ENCODE peak calls at places on chromosomes 11 and 22, in four cellular contexts. D is 8988T; H is CD4-positive, CD25-positive, alpha-beta regulatory T cell; Z is activated CD4-positive, alpha-beta T cell treated with anti-CD3 and anti-CD28 coated beads, Interleukin-2, amount 50 U/mL, for 24 hours. F is an unnamed sample.

GRCh38 chr11:95517453-95517852 is 272.1 kb downstream of the FAM76B start:
- DNase-seq in D (no peak), H (no peak), Z (no peak), F (no peak)

GRCh38 chr22:45511847-45512261 is 9.2 kb downstream of the FBLN1 start:
- DNase-seq in D (no peak), Z (no peak), H (no peak), F (no peak)

GRCh38 chr11:122180435-122180834 is 64.4 kb upstream of the BLID start:
- DNase-seq in Z (no peak), D (no peak), H (no peak), F (no peak)

GRCh38 chr22:31635638-31636306 is 26.2 kb downstream of the PISD start:
- DNase-seq in H (no peak), Z (no peak), D (no peak), F (no peak)

GRCh38 chr11:63858628-63859550 is 20.0 kb downstream of the MARK2 start:
- DNase-seq in D (no peak), Z (no peak), H (no peak), F (no peak)

GRCh38 chr22:49433717-49434611 is 393.7 kb downstream of the BRD1 start:
- DNase-seq in Z (no peak), H (no peak), D (no peak), F (no peak)

GRCh38 chr11:128451651-128452470 is 135.5 kb downstream of the ETS1 start:
- DNase-seq in D (no peak), Z (no peak), H (peak; percentile 41), F (no peak)

GRCh38 chr22:25700996-25701815 is 40.8 kb upstream of the MYO18B start:
- DNase-seq in H (no peak), Z (no peak), D (no peak), F (no peak)

GRCh38 chr11:74033046-74033445 is 24.2 kb upstream of the UCP3 start:
- DNase-seq in H (no peak), D (no peak), Z (no peak), F (no peak)

GRCh38 chr11:125314264-125315087 is 149.9 kb downstream of the PKNOX2 start:
- DNase-seq in Z (no peak), D (no peak), H (no peak), F (no peak)

GRCh38 chr22:49099089-49099488 is 728.6 kb downstream of the BRD1 start:
- DNase-seq in H (no peak), Z (no peak), D (no peak), F (no peak)

GRCh38 chr22:46528121-46528610 is 9.3 kb downstream of the CELSR1 start:
- DNase-seq in D (peak; percentile 69), H (no peak), Z (no peak), F (no peak)

GRCh38 chr11:46338988-46339666 is 8.1 kb upstream of the DGKZ start:
- DNase-seq in H (no peak), Z (no peak), D (no peak), F (no peak)

GRCh38 chr22:24803064-24803542 is 2.9 kb upstream of the SGSM1 start:
- DNase-seq in H (peak; percentile 39), Z (peak; percentile 32), D (peak; percentile 50), F (peak; percentile 32)

GRCh38 chr11:7353100-7353499 is 101.4 kb downstream of the SYT9 start:
- DNase-seq in H (peak; percentile 43), Z (no peak), D (peak; percentile 25), F (peak; percentile 2)

GRCh38 chr11:11622772-11623531 is 1.1 kb upstream of the GALNT18 start:
- DNase-seq in D (no peak), Z (no peak), H (no peak), F (no peak)

GRCh38 chr22:37202706-37203105 is 9.6 kb downstream of the SSTR3 start:
- DNase-seq in H (no peak), Z (no peak), D (no peak), F (no peak)

GRCh38 chr11:23404225-23405160 is 544.2 kb upstream of the CCDC179 start:
- DNase-seq in H (no peak), Z (no peak), D (no peak), F (no peak)

GRCh38 chr11:67486481-67487195 is 3.8 kb downstream of the AIP start:
- DNase-seq in D (no peak), H (peak; percentile 40), Z (no peak), F (peak; percentile 22)

GRCh38 chr11:32143378-32143777 is 52.5 kb downstream of the RCN1 start:
- DNase-seq in H (no peak), D (no peak), Z (no peak), F (no peak)

GRCh38 chr22:44486538-44486937 is 11.5 kb downstream of the RTL6 start:
- DNase-seq in D (no peak), H (no peak), Z (no peak), F (no peak)

GRCh38 chr11:125423247-125423849 is 72.7 kb downstream of the FEZ1 start:
- DNase-seq in D (peak; percentile 46), H (peak; percentile 15), Z (no peak), F (no peak)

GRCh38 chr11:76592961-76593360 is 77.6 kb downstream of the LRRC32 start:
- DNase-seq in Z (no peak), H (peak; percentile 45), D (no peak), F (no peak)

GRCh38 chr11:70712471-70712870 is 314.1 kb downstream of the CTTN start:
- DNase-seq in Z (no peak), H (no peak), D (no peak), F (no peak)

GRCh38 chr11:1831338-1832180 is 3.2 kb upstream of the SYT8 start:
- DNase-seq in Z (no peak), H (no peak), D (peak; percentile 34), F (no peak)

GRCh38 chr22:36773935-36774334 is 2.0 kb downstream of the IFT27 start:
- DNase-seq in Z (no peak), D (no peak), H (peak; percentile 30), F (no peak)